ENCODE peak calls at places on chromosomes 7 and 10, in five cellular contexts. T is trophoblast cell, H is mesenchymal stem cell, I is neuronal stem cell, D is H9. P is an unnamed sample.

GRCh38 chr7:96061844-96062243 is 260.1 kb downstream of the SLC25A13 start:
- DNase-seq in I (no peak), D (no peak), T (no peak), H (no peak), P (no peak)

GRCh38 chr10:71600856-71601255 is 118.7 kb downstream of the C10orf105 start:
- DNase-seq in H (peak), T (peak), D (no peak), I (no peak), P (no peak)

GRCh38 chr7:5477723-5478531 is 54.3 kb upstream of the TNRC18 start:
- DNase-seq in H (peak), T (no peak), I (no peak), D (peak), P (no peak)

GRCh38 chr10:94403823-94404228 is 1.5 kb downstream of the TBC1D12 start:
- DNase-seq in I (no peak), T (peak), H (no peak), D (no peak), P (no peak)

GRCh38 chr10:95408931-95409873 is 118.4 kb upstream of the PDLIM1 start:
- DNase-seq in I (no peak), H (no peak), D (no peak), T (peak), P (no peak)

GRCh38 chr10:102718220-102718619 is 3.8 kb downstream of the SFXN2 start:
- DNase-seq in T (peak), I (no peak), H (peak), D (peak), P (no peak)

GRCh38 chr10:22641743-22642142 is 72.6 kb downstream of the PIP4K2A start:
- DNase-seq in T (no peak), D (no peak), H (no peak), I (no peak), P (no peak)

GRCh38 chr10:124063736-124064135 is 29.7 kb downstream of the CHST15 start:
- DNase-seq in T (peak), D (no peak), I (no peak), H (peak), P (no peak)

GRCh38 chr10:17562572-17562971 is 54.6 kb downstream of the HACD1 start:
- DNase-seq in H (peak), D (no peak), I (no peak), T (no peak), P (no peak)

GRCh38 chr7:76314042-76314721 is 11.7 kb downstream of the HSPB1 start:
- DNase-seq in T (peak), H (peak), I (peak), D (peak), P (peak)

GRCh38 chr10:93515071-93515962 is 18.9 kb downstream of the CEP55 start:
- DNase-seq in T (peak), I (no peak), D (no peak), H (no peak), P (no peak)

GRCh38 chr7:31102973-31103850 is 51.1 kb downstream of the ADCYAP1R1 start:
- DNase-seq in T (no peak), H (no peak), I (no peak), D (peak), P (no peak)

GRCh38 chr10:49562893-49563292 is 24.0 kb upstream of the ERCC6 start:
- DNase-seq in D (no peak), I (no peak), T (no peak), H (no peak), P (no peak)

GRCh38 chr10:30186371-30186875 is 127.0 kb upstream of the JCAD start:
- DNase-seq in D (no peak), I (no peak), H (peak), T (no peak), P (no peak)

GRCh38 chr7:90655566-90655965 is 59.4 kb downstream of the CDK14 start:
- DNase-seq in H (peak), D (no peak), T (no peak), I (no peak), P (no peak)

GRCh38 chr7:80127412-80128150 is 7.0 kb upstream of the GNAI1 start:
- DNase-seq in T (no peak), H (peak), D (peak), I (peak), P (peak)

GRCh38 chr7:3510101-3511020 is 209.3 kb downstream of the SDK1 start:
- DNase-seq in T (no peak), H (no peak), D (no peak), I (no peak), P (no peak)

GRCh38 chr7:20301311-20301939 is 29.3 kb upstream of the ITGB8 start:
- DNase-seq in T (peak), H (peak), I (no peak), D (no peak), P (no peak)

GRCh38 chr7:7868245-7868899 is 100.2 kb upstream of the GLCCI1 start:
- DNase-seq in T (no peak), D (no peak), I (no peak), H (no peak), P (no peak)

GRCh38 chr10:78436706-78437406 is 403.2 kb downstream of the RPS24 start:
- DNase-seq in H (no peak), D (no peak), I (no peak), T (no peak), P (no peak)

GRCh38 chr7:112185005-112185834 is 21.0 kb downstream of the DOCK4 start:
- DNase-seq in T (no peak), H (no peak), D (no peak), I (no peak), P (no peak)

GRCh38 chr7:474605-475424 is 44.8 kb downstream of the PDGFA start:
- DNase-seq in H (no peak), T (no peak), I (no peak), D (no peak), P (peak)

GRCh38 chr10:124166431-124167125 is 73.2 kb upstream of the CHST15 start:
- DNase-seq in T (no peak), H (no peak), I (no peak), D (no peak), P (no peak)

GRCh38 chr10:96448021-96448457 is 65.7 kb downstream of the TLL2 start:
- DNase-seq in I (no peak), D (no peak), T (peak), H (no peak), P (no peak)

GRCh38 chr10:64265961-64266360 is 744.8 kb downstream of the REEP3 start:
- DNase-seq in D (no peak), H (no peak), T (no peak), I (no peak), P (no peak)
- H2BK12ac ChIP-seq in D (no peak), H (no peak), T (no peak), I (no peak), P (no peak)

GRCh38 chr10:61673360-61673759 is 10.6 kb downstream of the CABCOCO1 start:
- DNase-seq in T (peak), I (no peak), H (no peak), D (no peak), P (no peak)
- H2BK12ac ChIP-seq in T (no peak), I (no peak), H (no peak), D (no peak), P (no peak)

DNA sequence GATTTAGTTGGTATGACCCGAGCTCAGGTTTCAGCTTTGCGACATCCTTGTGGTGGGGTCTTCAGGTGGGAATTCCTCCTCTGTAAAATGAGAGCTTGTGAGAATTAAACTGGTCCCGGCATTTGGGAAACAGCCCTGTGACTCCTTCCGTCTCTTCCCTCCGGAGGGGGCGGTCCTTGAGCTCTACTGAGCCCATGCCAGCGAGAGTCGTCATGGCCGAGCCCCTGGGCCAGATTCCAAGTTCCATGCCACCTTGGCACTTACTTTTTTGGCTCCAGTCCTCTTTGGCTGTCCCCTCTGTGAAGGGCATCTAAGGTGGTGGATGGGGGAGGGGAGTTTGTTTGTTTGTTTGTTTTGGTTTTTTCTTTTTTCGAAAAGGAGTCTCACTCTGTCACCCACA is 47.6 kb downstream of the GTF2IRD1 start:
- DNase-seq in I (no peak), T (no peak), D (no peak), H (no peak), P (no peak)
- H2BK12ac ChIP-seq in I (no peak), T (no peak), D (no peak), H (no peak), P (no peak)

DNA sequence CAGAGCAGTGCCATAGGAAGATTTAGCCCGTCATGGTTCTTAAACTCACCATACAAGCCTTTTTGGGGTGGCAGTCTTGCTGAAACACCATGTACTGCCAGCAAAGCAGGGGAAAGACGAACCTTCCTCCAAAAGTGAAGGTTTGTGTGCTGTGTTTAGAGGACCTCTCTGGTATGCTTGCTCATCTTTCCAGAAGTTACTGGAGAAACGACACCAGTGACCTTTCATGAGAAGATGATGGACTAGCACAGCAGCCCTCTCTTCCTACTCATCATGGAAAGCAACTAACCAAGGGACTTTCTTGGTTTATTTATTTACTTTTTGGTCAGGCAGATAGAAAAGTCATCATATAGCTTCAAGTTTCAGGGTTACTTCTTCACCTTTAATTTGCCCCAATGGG is 247.4 kb downstream of the PTEN start:
- DNase-seq in I (no peak), T (no peak), H (peak), D (no peak), P (no peak)
- H2BK12ac ChIP-seq in I (no peak), T (peak), H (no peak), D (no peak), P (no peak)

GRCh38 chr10:5944389-5945202 is 32.7 kb downstream of the IL15RA start:
- DNase-seq in D (no peak), H (peak), I (no peak), T (no peak), P (no peak)
- H2BK12ac ChIP-seq in D (no peak), H (peak), I (no peak), T (no peak), P (no peak)